ENCODE peak calls at places on chromosomes 16 and 17, in five cellular contexts. J, F, M, V and A are unnamed samples.

GRCh38 chr17:82483204-82483660 is 24.7 kb downstream of the NARF start:
- DNase-seq in F (no peak), J (no peak), V (no peak), M (no peak), A (no peak)

GRCh38 chr17:56715613-56716357 is 117.9 kb downstream of the C17orf67 start:
- DNase-seq in M (peak), F (peak), J (peak), V (peak), A (peak)

GRCh38 chr17:36994438-36994837 is 45.7 kb downstream of the AATF start:
- DNase-seq in F (no peak), M (no peak), J (peak), V (peak), A (no peak)

GRCh38 chr16:30472328-30472942 is at the start of gene ITGAL:
- DNase-seq in M (no peak), F (peak), V (no peak), J (no peak), A (peak)

GRCh38 chr17:77323413-77324171 is 182.8 kb downstream of the SEC14L1 start:
- DNase-seq in J (peak), V (no peak), F (no peak), M (no peak), A (no peak)

GRCh38 chr16:378821-379182 is 3.0 kb downstream of the PGAP6 start:
- DNase-seq in F (no peak), J (no peak), M (no peak), V (no peak), A (no peak)

GRCh38 chr16:85306071-85306792 is 194.0 kb upstream of the CIBAR2 start:
- DNase-seq in J (peak), V (peak), M (no peak), F (peak), A (peak)

GRCh38 chr17:69978056-69978646 is 96.9 kb upstream of the KCNJ16 start:
- DNase-seq in V (peak), F (no peak), M (no peak), J (no peak), A (no peak)

GRCh38 chr16:79047337-79047736 is 553.2 kb downstream of the MAF start:
- DNase-seq in F (no peak), M (peak), J (no peak), V (no peak), A (no peak)

DNA sequence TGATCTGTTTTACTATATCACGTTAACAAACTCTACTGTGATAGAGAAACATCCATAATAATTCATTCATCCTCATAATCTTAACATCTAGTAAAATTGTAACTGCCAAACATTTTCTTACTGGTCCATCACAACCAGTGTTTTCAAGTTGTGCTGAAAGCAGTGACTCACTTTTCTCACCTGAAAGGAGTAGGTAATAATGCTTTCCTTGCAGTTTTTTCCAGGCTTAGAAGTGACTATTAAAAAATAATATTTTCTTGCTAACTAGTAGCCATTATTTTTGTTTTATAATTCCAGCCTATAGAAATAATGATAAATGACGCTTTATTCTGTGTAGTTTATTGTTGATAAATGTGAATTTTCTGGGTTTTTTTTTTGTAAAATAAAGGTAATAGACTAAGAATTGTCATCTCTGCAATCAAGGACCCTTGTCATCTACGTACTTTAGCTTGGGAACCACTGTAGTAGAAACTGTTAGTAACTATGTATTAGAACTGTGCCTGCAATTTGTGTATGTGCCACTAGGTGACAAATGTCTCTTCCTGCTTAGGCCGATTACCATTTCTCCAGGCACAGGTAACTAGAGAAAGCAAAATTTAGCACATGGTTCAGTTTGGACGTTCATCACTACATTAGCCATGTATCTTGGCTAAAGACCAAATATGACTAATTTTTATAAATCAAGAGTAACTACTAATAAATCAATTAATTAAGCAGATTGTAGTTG is 409.4 kb upstream of the ERCC4 start:
- DNase-seq in F (no peak), V (no peak), M (no peak), J (no peak), A (no peak)
- TF ChIP-seq CTCF in F (peak), V (peak), M (peak), J (no peak), A (no peak)

DNA sequence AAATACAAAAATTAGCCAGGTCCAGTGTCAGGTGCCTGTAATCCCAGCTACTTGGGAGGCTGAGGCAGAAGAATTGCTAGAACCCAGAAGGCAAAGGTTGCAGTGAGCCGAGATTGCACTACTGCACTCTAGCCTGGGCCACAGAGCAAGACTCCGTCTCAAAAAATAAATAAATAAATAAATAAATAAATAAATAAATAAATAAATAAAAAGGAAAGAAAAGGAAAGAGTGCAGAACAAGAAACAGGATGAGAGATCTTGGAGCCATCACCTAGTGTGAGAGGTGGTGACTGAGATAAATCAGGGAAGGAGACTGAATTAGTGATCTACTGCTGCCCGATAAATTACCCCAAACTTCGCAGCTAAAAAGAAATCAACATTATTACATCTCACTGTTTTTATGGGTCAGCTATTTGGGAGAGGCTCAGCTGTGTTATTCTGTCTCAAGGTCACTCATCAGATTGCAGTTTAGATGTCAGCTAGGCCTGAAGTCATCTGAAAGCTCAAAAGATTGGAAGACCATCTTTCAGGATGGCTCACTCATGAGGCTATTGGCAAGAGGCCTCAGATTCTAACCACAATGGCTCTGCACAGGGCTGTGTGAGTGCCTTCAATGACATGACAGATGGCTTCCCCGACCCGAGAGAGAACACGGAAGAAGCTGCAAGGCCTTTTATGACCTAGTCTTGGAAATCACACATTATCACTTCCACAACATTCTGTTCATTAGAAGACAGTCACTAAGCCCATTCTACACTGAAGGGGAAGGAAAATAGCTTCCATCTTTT is 66.4 kb downstream of the CMC2 start:
- DNase-seq in M (no peak), V (no peak), J (peak), F (no peak), A (no peak)
- TF ChIP-seq CTCF in M (no peak), V (no peak), J (no peak), F (no peak), A (no peak)

DNA sequence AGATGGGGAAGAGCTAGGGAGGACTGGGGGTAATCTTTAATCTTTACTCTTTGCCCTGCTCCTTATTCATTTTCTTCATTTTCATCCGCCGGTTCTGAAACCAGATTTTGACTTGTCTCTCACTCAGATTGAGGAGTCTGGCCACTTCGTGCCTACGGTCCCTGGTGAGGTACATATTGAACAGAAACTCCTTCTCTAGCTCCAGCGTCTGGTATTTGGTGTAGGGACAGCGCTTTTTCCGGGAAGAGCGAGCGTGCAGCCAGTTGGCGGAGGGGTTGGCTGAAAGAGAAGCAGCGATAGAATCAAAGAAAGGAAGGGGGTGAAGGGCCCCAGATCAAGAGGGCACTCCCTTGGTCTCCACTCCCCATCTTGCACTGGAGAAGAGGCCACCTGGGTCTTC is 3.3 kb downstream of the HOXB9 start:
- DNase-seq in J (no peak), F (no peak), V (no peak), M (no peak), A (no peak)
- TF ChIP-seq CTCF in J (no peak), F (no peak), V (no peak), M (no peak), A (no peak)

GRCh38 chr17:11554542-11554941 is 43.7 kb upstream of the DNAH9 start:
- DNase-seq in V (no peak), J (no peak), M (no peak), F (no peak), A (no peak)

GRCh38 chr17:11555530-11555929 is 42.7 kb upstream of the DNAH9 start:
- DNase-seq in J (no peak), F (no peak), M (no peak), V (no peak), A (no peak)

GRCh38 chr17:11559601-11560000 is 38.7 kb upstream of the DNAH9 start:
- DNase-seq in V (no peak), F (no peak), M (no peak), J (no peak), A (no peak)

GRCh38 chr17:11558681-11559234 is 39.5 kb upstream of the DNAH9 start:
- DNase-seq in V (no peak), M (no peak), J (no peak), F (no peak), A (no peak)

DNA sequence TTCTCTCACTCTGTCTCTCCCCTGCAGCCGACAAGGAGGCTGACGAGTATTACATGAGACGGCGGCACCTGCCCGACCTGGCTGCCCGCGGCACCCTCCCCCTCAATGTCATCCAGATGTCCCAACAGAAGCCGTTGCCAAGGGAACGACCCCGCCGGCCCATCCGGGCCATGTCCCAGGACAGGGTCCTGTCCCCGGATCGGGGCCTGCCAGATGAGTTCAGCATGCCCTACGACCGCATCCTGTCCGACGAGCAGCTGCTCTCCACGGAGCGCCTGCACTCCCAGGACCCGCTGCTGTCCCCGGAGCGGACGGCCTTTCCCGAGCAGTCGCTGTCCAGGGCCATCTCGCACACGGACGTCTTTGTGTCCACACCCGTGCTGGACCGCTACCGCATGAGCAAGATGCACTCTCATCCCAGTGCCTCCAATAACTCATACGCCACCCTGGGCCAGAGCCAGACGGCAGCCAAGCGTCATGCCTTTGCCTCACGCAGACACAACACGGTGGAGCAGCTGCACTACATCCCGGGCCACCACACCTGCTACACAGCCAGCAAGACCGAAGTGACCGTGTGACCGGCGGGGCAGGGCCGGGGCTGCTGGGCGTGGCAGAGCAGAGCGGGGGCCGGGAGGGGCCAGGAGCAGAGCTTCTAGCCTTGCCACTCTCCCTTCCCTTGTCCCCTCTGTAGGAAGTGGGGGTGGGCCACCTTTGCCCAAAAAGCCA is 40.4 kb upstream of the DNAH9 start:
- DNase-seq in F (no peak), V (no peak), J (no peak), M (no peak), A (no peak)
- TF ChIP-seq CTCF in F (no peak), V (no peak), J (no peak), M (no peak), A (no peak)

GRCh38 chr17:17985153-17985552 is 12.5 kb downstream of the DRC3 start:
- DNase-seq in V (no peak), M (no peak), F (no peak), J (no peak), A (no peak)

GRCh38 chr17:17987187-17987896 is 14.7 kb downstream of the DRC3 start:
- DNase-seq in V (no peak), F (no peak), J (no peak), M (no peak), A (no peak)

GRCh38 chr17:17983776-17984175 is 11.1 kb downstream of the DRC3 start:
- DNase-seq in V (no peak), M (no peak), F (no peak), J (no peak), A (no peak)

GRCh38 chr17:17983376-17983775 is 10.7 kb downstream of the DRC3 start:
- DNase-seq in J (no peak), V (peak), M (no peak), F (no peak), A (no peak)

GRCh38 chr17:17985555-17985954 is 12.9 kb downstream of the DRC3 start:
- DNase-seq in F (no peak), V (no peak), J (no peak), M (no peak), A (no peak)
- TF ChIP-seq CTCF in F (no peak), V (no peak), J (no peak), M (no peak), A (no peak)